ENCODE peak calls at places on chromosomes 4 and X, in ten cellular contexts. S is LNCaP clone FGC; I is left lung; P is glutamatergic neuron; F is coronary artery; J is right atrium auricular region; X is progenitor cell of endocrine pancreas; Q is MCF 10A; V is stomach; W is CD8-positive, alpha-beta T cell. A is an unnamed sample.

GRCh38 chr4:177632481-177632880 is 190.2 kb upstream of the AGA start:
- DNase-seq in F (no peak), V (no peak), I (no peak), J (no peak), P (no peak), S (no peak), X (no peak), W (no peak), Q (peak; percentile 42), A (no peak)

GRCh38 chr4:140154572-140154891 is 548 bp upstream of the MAML3 start:
- DNase-seq in J (no peak), X (no peak), Q (no peak), V (no peak), P (no peak), I (no peak), W (no peak), F (no peak), S (no peak), A (no peak)

GRCh38 chr4:71583971-71584370 is 199.9 kb downstream of the GC start:
- DNase-seq in J (no peak), X (no peak), Q (no peak), I (no peak), V (no peak), W (no peak), F (no peak), S (no peak), P (no peak), A (no peak)

GRCh38 chr4:173253561-173253960 is 80.6 kb downstream of the HMGB2 start:
- DNase-seq in P (no peak), F (no peak), V (no peak), J (no peak), W (no peak), S (no peak), I (no peak), X (no peak), Q (no peak), A (no peak)

GRCh38 chr4:6038711-6039110 is 20.5 kb upstream of the C4orf50 start:
- DNase-seq in X (no peak), Q (no peak), I (no peak), F (no peak), V (no peak), S (no peak), J (no peak), W (no peak), P (no peak), A (no peak)

GRCh38 chrX:19046343-19047215 is 62.7 kb upstream of the PHKA2 start:
- DNase-seq in W (no peak), X (no peak), Q (peak; percentile 63), P (no peak), I (no peak), V (no peak), F (no peak), S (no peak), J (no peak), A (peak; percentile 40)

GRCh38 chr4:169079942-169080827 is 70.1 kb upstream of the CBR4 start:
- DNase-seq in S (peak; percentile 48), J (peak; percentile 63), V (peak; percentile 55), Q (peak; percentile 16), I (peak; percentile 85), F (no peak), X (no peak), P (no peak), W (no peak), A (peak; percentile 43)

GRCh38 chr4:86043755-86044592 is 315.9 kb downstream of the MAPK10 start:
- DNase-seq in I (no peak), V (no peak), Q (peak; percentile 71), F (no peak), W (no peak), S (no peak), X (no peak), P (no peak), J (no peak), A (peak; percentile 44)

GRCh38 chr4:25345880-25346279 is 31.2 kb upstream of the ANAPC4 start:
- DNase-seq in S (no peak), I (no peak), W (no peak), Q (no peak), V (no peak), J (no peak), F (no peak), P (no peak), X (no peak), A (no peak)

GRCh38 chr4:55183926-55184599 is 58.7 kb upstream of the KDR start:
- DNase-seq in F (no peak), P (no peak), Q (peak; percentile 90), J (no peak), V (peak; percentile 27), W (no peak), I (no peak), X (no peak), S (no peak), A (peak; percentile 92)

DNA sequence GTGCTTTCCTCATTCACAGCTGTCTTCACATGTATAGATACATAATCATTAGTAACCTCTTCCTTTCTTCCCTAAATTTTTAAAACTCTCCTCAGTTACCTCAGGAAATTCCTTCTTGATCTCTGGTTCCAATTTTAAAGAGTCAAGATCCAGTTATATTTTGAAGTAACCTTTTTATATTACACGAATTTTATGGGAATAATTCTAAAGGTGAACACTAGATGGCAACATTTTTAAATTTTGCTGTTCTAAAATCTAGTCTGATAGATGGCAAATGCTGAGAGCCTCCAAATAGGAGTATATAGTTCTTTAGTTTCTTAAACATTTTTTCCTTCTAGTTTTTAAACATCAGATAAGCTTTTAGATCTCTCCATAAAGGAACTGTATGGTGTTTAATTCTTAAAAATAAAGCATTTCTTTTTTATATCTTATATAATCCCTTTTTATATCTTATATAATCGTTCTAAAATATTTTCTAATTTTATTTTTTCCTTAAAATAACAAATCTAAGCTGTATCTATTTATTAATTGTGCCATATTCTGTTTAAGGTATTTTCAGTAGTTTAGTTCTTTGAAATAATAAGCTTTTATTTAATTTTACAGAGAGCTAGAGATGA is 37.9 kb upstream of the PAPSS1 start:
- DNase-seq in J (no peak), F (no peak), S (no peak), V (no peak), P (no peak), W (no peak), Q (peak; percentile 36), I (no peak), X (no peak), A (peak; percentile 46)
- TF ChIP-seq CTCF in J (peak; percentile 28), F (peak; percentile 36), S (peak; percentile 34), V (peak; percentile 62), P (peak; percentile 75), W (peak; percentile 76), Q (peak; percentile 41), I (peak; percentile 38), X (peak; percentile 68), A (peak; percentile 84)

GRCh38 chrX:150446995-150447394 is 83.9 kb downstream of the MAMLD1 start:
- DNase-seq in I (no peak), F (no peak), V (no peak), J (no peak), P (no peak), Q (no peak), X (no peak), S (no peak), W (no peak), A (no peak)

GRCh38 chrX:150449313-150449712 is 86.2 kb downstream of the MAMLD1 start:
- DNase-seq in I (no peak), W (no peak), F (no peak), P (no peak), S (no peak), Q (no peak), V (no peak), J (no peak), X (no peak), A (no peak)

GRCh38 chrX:150451953-150452352 is 88.8 kb downstream of the MAMLD1 start:
- DNase-seq in V (no peak), S (no peak), X (no peak), J (no peak), F (no peak), P (no peak), W (no peak), Q (no peak), I (no peak), A (no peak)

GRCh38 chrX:150450519-150451177 is 87.5 kb downstream of the MAMLD1 start:
- DNase-seq in W (no peak), X (no peak), Q (no peak), J (peak; percentile 32), V (no peak), S (no peak), I (no peak), P (no peak), F (no peak), A (no peak)

DNA sequence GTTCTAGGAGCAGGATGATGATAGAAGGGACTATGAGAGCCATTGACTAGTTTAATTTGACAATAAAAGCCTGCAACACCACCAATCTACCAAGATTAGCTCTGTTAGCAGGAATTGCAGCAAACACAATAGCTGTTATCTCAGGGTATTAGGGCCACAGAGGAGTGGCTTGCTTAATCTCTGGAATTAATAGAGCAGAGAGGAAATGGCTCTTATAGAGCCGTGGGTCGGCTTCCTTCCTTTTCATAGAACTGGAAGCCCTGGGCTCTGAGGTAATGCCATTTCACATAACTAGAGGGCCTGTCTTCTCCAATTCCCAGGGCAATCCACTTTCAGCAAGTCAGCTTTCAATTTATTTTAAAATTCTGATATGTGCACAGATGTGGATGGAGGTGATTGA is 83.0 kb downstream of the MAMLD1 start:
- DNase-seq in W (no peak), Q (no peak), V (no peak), F (no peak), I (no peak), J (no peak), P (no peak), S (no peak), X (no peak), A (no peak)
- TF ChIP-seq CTCF in W (no peak), Q (no peak), V (no peak), F (no peak), I (no peak), J (no peak), P (no peak), S (no peak), X (no peak), A (no peak)

GRCh38 chrX:24426921-24427746 is 38.0 kb upstream of the PDK3 start:
- DNase-seq in W (no peak), F (no peak), Q (no peak), X (no peak), S (no peak), J (no peak), I (no peak), V (no peak), P (no peak), A (no peak)
- TF ChIP-seq CTCF in W (no peak), F (no peak), Q (no peak), X (no peak), S (no peak), J (no peak), I (no peak), V (no peak), P (no peak), A (no peak)

GRCh38 chrX:8879750-8880149 is 78.6 kb upstream of the FAM9A start:
- DNase-seq in J (no peak), X (no peak), I (no peak), P (peak; percentile 30), F (no peak), S (no peak), V (peak; percentile 32), Q (peak; percentile 49), W (peak; percentile 51), A (no peak)
- TF ChIP-seq CTCF in J (no peak), X (peak; percentile 53), I (peak; percentile 47), P (peak; percentile 63), F (no peak), S (no peak), V (peak; percentile 57), Q (peak; percentile 48), W (peak; percentile 35), A (peak; percentile 78)

A was measured in HFFc6.